ENCODE peak calls at places on chromosomes 11 and 22, in eight cellular contexts. P is cardiac fibroblast, R is uterus, B is transverse colon, O is foreskin fibroblast, Z is ovary, J is upper lobe of right lung, G is body of pancreas. W is an unnamed sample.

GRCh38 chr11:26087095-26087935 is 244.6 kb upstream of the ANO3 start:
- DNase-seq in P (no peak), R (no peak), B (no peak), O (no peak), Z (no peak), J (no peak), G (no peak), W (no peak)

GRCh38 chr11:34201130-34201529 is 95.7 kb downstream of the NAT10 start:
- DNase-seq in P (no peak), R (no peak), B (no peak), O (no peak), Z (no peak), J (no peak), G (no peak), W (no peak)

GRCh38 chr11:12042215-12042676 is 33.8 kb upstream of the DKK3 start:
- DNase-seq in P (peak), R (no peak), B (no peak), O (peak), Z (no peak), J (no peak), G (no peak), W (peak)

GRCh38 chr11:2685566-2686359 is 14.0 kb downstream of the KCNQ1OT1 start:
- DNase-seq in P (no peak), R (no peak), B (no peak), O (no peak), Z (peak), J (peak), G (no peak), W (no peak)

GRCh38 chr11:112588252-112588668 is 327.6 kb upstream of the PLET1 start:
- DNase-seq in P (peak), R (peak), B (peak), O (peak), Z (peak), J (no peak), G (peak), W (peak)

GRCh38 chr22:32618461-32619140 is 144.0 kb downstream of the FBXO7 start:
- DNase-seq in P (no peak), R (peak), B (peak), O (no peak), Z (peak), J (no peak), G (peak), W (no peak)

GRCh38 chr22:22893891-22894739 is 6.5 kb downstream of the IGLL5 start:
- DNase-seq in P (no peak), R (no peak), B (no peak), O (no peak), Z (no peak), J (peak), G (no peak), W (no peak)

GRCh38 chr22:38824587-38824986 is 19.2 kb downstream of the NPTXR start:
- DNase-seq in P (peak), R (no peak), B (peak), O (peak), Z (peak), J (no peak), G (peak), W (peak)

GRCh38 chr11:74100231-74100630 is 70.6 kb downstream of the C2CD3 start:
- DNase-seq in P (no peak), R (no peak), B (no peak), O (no peak), Z (no peak), J (no peak), G (no peak), W (no peak)

GRCh38 chr11:19670030-19670761 is 42.4 kb upstream of the NAV2 start:
- DNase-seq in P (peak), R (no peak), B (no peak), O (peak), Z (no peak), J (no peak), G (peak), W (no peak)

GRCh38 chr11:132318421-132319157 is 948.2 kb downstream of the NTM start:
- DNase-seq in P (peak), R (no peak), B (no peak), O (peak), Z (no peak), J (no peak), G (no peak), W (peak)

GRCh38 chr22:20884454-20884853 is 25.6 kb downstream of the SNAP29 start:
- DNase-seq in P (no peak), R (no peak), B (no peak), O (no peak), Z (no peak), J (no peak), G (no peak), W (no peak)

GRCh38 chr11:22690245-22690644 is 23.8 kb downstream of the GAS2 start:
- DNase-seq in P (no peak), R (no peak), B (no peak), O (no peak), Z (no peak), J (no peak), G (no peak), W (no peak)

GRCh38 chr11:116725434-116726221 is 47.2 kb downstream of the BUD13 start:
- DNase-seq in P (peak), R (peak), B (no peak), O (peak), Z (no peak), J (peak), G (peak), W (peak)

GRCh38 chr11:128469220-128469619 is 118.1 kb downstream of the ETS1 start:
- DNase-seq in P (no peak), R (no peak), B (peak), O (no peak), Z (no peak), J (no peak), G (no peak), W (no peak)

GRCh38 chr11:128468106-128468505 is 119.3 kb downstream of the ETS1 start:
- DNase-seq in P (no peak), R (no peak), B (no peak), O (peak), Z (no peak), J (no peak), G (no peak), W (no peak)

GRCh38 chr11:128467041-128467440 is 120.3 kb downstream of the ETS1 start:
- DNase-seq in P (no peak), R (no peak), B (no peak), O (no peak), Z (no peak), J (no peak), G (no peak), W (no peak)

GRCh38 chr11:128465946-128466688 is 121.2 kb downstream of the ETS1 start:
- DNase-seq in P (peak), R (no peak), B (no peak), O (no peak), Z (no peak), J (no peak), G (no peak), W (no peak)

DNA sequence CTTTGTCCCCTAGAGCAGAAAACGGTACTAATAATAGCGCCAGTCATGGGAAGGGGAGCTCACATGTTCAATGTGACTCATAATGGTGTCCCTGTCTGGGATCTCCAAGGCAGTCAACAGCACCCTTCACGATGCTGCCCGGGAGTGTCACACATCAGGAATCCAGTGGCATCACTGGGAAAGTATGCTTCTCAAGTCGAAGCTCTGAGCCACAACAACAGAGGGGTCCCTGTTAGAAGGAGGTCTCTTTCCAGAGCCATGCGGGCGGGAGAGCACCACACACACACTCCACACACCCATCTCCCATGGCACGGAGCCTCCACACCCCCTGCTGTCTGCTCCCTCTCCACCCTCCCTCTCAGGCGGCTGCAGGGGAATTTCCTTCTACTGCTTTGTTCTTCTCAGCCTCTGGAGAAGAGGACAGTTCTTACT is 119.7 kb downstream of the ETS1 start:
- DNase-seq in P (peak), R (no peak), B (no peak), O (peak), Z (no peak), J (no peak), G (peak), W (peak)
- TF ChIP-seq CTCF in P (peak), R (no peak), B (no peak), O (peak), Z (no peak), J (no peak), G (no peak), W (peak)

GRCh38 chr11:128685383-128686044 is 8.4 kb upstream of the FLI1 start:
- DNase-seq in P (no peak), R (no peak), B (no peak), O (peak), Z (no peak), J (no peak), G (no peak), W (no peak)
- H3K4me3 ChIP-seq in P (peak), R (no peak), B (no peak), O (no peak), Z (no peak), J (no peak), G (no peak), W (peak)

DNA sequence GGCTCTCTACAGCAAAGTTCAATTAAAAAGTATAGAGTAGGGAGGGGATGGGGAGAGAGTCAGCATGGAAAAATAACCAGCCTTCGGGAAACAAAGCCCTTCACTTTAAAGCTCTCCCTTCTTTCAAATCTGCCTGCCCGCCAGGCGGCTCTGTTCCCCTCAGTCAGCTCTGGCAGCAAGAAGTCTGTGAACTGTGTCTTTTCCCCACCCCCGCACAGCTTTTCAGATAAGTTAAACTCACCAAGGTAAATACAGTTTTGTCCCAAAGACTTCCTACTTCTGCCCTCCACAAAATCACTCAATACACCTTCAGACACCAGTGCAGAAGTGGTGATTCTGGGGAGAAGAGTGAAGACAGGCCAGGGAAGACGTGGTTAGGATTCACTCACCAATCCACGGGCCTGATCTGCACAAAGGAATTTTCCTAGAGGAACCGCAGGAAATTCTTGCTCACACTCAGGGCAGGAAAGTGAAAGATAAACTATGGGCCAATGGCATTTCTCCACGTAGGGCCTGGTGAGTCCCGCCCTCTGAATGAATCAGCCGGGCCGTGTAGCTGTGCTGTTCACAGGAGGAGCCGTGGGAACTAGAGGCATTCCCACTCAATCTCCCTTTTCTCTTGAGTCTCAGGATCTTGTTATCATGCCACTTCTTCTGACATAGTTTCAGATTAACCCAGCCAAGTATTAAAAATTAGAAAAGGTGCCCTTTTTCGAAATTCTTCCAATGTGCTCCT is at the start of gene TRIM5:
- DNase-seq in P (peak), R (peak), B (peak), O (peak), Z (peak), J (peak), G (peak), W (peak)
- TF ChIP-seq CTCF in P (peak), R (peak), B (peak), O (peak), Z (peak), J (peak), G (peak), W (peak)

GRCh38 chr11:111366560-111367410 is 12.3 kb downstream of the POU2AF1 start:
- DNase-seq in P (no peak), R (no peak), B (no peak), O (no peak), Z (no peak), J (no peak), G (no peak), W (no peak)

GRCh38 chr11:111370270-111370901 is 8.7 kb downstream of the POU2AF1 start:
- DNase-seq in P (no peak), R (no peak), B (no peak), O (no peak), Z (no peak), J (no peak), G (no peak), W (no peak)

GRCh38 chr11:111368285-111368560 is 10.9 kb downstream of the POU2AF1 start:
- DNase-seq in P (no peak), R (no peak), B (no peak), O (no peak), Z (no peak), J (no peak), G (no peak), W (no peak)

GRCh38 chr11:111365722-111366559 is 13.1 kb downstream of the POU2AF1 start:
- DNase-seq in P (no peak), R (no peak), B (no peak), O (no peak), Z (no peak), J (no peak), G (no peak), W (no peak)

GRCh38 chr11:111367411-111368284 is 11.4 kb downstream of the POU2AF1 start:
- DNase-seq in P (no peak), R (no peak), B (peak), O (no peak), Z (no peak), J (no peak), G (no peak), W (no peak)
- H3K4me3 ChIP-seq in P (no peak), R (no peak), B (no peak), O (no peak), Z (no peak), J (no peak), G (no peak), W (no peak)

GRCh38 chr11:10303558-10304363 is 1.1 kb upstream of the ADM start:
- DNase-seq in P (peak), R (no peak), B (peak), O (peak), Z (no peak), J (no peak), G (peak), W (peak)
- TF ChIP-seq CTCF in P (no peak), R (no peak), B (no peak), O (no peak), Z (no peak), J (no peak), G (no peak), W (no peak)

GRCh38 chr11:66328307-66329144 is 7.7 kb downstream of the RIN1 start:
- DNase-seq in P (peak), R (peak), B (peak), O (peak), Z (peak), J (peak), G (peak), W (peak)

GRCh38 chr11:66329165-66329673 is 7.0 kb downstream of the RIN1 start:
- DNase-seq in P (no peak), R (no peak), B (no peak), O (no peak), Z (no peak), J (no peak), G (no peak), W (no peak)

GRCh38 chr11:66326261-66327111 is 9.6 kb upstream of the CD248 start:
- DNase-seq in P (peak), R (peak), B (no peak), O (peak), Z (no peak), J (no peak), G (no peak), W (no peak)

GRCh38 chr11:66328036-66328306 is 8.3 kb downstream of the RIN1 start:
- DNase-seq in P (no peak), R (no peak), B (peak), O (peak), Z (no peak), J (no peak), G (no peak), W (no peak)

DNA sequence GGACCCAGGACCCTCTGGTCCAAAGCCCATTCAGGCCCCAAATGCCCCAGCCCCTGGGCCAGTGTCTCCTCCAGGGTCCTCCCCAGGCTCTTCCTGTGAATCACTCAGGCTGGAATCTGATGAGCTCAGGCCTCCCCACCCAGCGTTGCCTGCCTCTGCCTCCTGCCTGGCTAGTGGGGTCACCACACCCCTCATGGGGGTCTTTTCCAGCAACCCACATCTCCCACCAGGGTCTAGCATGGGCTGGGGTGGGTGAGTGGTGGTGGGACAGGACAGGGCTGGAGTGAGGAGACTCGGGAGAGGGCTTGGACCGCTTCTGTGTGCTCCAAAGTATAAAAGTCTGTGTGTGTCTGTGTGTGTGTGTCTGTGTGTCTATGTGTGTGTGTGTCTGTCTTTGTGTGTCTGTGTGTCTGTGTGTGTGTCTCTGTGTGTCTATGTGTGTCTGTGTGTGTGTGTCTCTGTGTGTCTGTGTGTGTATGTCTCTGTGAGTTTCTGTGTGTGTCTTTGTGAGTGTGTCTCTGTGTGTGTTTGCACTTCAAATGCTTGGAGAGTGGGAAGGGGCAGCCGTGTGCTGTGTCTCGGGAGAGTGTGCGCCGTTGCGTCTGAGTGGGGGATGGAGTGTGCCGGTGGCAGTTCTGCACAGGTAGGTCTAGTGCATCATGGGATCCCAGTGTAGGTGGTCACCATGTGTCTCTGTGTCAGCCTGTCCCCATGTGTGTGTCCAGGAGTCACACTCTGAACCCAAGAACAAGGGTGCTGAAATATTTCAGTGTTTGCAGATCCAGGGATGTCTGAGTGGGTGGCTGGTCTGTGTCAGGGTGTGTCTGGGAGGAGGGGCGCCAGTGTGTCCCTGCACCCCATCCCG is 8.8 kb downstream of the RIN1 start:
- DNase-seq in P (peak), R (no peak), B (no peak), O (peak), Z (no peak), J (no peak), G (no peak), W (peak)
- H3K4me3 ChIP-seq in P (no peak), R (no peak), B (no peak), O (no peak), Z (no peak), J (no peak), G (no peak), W (no peak)